ENCODE peak calls at places on chromosomes 4 and X, in nine cellular contexts. E, N, B, Q, W, H, T, R and A are unnamed samples.
A peak's percentile ranks its signal among the peaks of the same experiment; 100 is the strongest.

GRCh38 chrX:106170318-106170717 is 2.2 kb downstream of the PWWP3B start:
- DNase-seq in T (no peak), Q (no peak), N (peak; percentile 21), W (no peak), B (no peak), H (no peak), E (no peak), R (no peak), A (no peak)

GRCh38 chrX:3443186-3443585 is 96.7 kb upstream of the MXRA5 start:
- DNase-seq in T (no peak), Q (no peak), W (no peak), B (no peak), R (no peak), H (no peak), N (no peak), E (no peak), A (no peak)

GRCh38 chr4:84028340-84028739 is 470.8 kb downstream of the NKX6-1 start:
- DNase-seq in E (no peak), T (no peak), R (no peak), B (no peak), W (no peak), H (no peak), Q (no peak), N (no peak), A (no peak)

GRCh38 chrX:110403839-110404238 is 45.2 kb downstream of the RTL9 start:
- DNase-seq in H (no peak), R (no peak), N (no peak), B (no peak), T (no peak), W (no peak), Q (no peak), E (no peak), A (no peak)

GRCh38 chrX:33434256-33435092 is 223.1 kb upstream of the DMD start:
- DNase-seq in W (peak; percentile 0), T (no peak), H (peak; percentile 63), B (peak; percentile 85), E (no peak), N (peak; percentile 26), Q (no peak), R (peak; percentile 1), A (no peak)

GRCh38 chrX:108219949-108220601 is 128.5 kb downstream of the ATG4A start:
- DNase-seq in E (no peak), B (no peak), R (no peak), Q (no peak), W (no peak), T (no peak), H (no peak), N (no peak), A (no peak)

GRCh38 chr4:146257511-146257910 is 43.2 kb downstream of the REELD1 start:
- DNase-seq in R (no peak), Q (no peak), B (no peak), N (no peak), W (no peak), E (no peak), H (no peak), T (no peak), A (no peak)

GRCh38 chr4:139142980-139143379 is 34.0 kb downstream of the ELF2 start:
- DNase-seq in T (no peak), B (no peak), H (no peak), R (no peak), E (no peak), W (no peak), Q (no peak), N (peak; percentile 19), A (no peak)

GRCh38 chr4:149009223-149009622 is 567.0 kb upstream of the NR3C2 start:
- DNase-seq in R (no peak), N (no peak), B (no peak), W (no peak), E (no peak), Q (no peak), T (no peak), H (no peak), A (no peak)

GRCh38 chr4:113452868-113453620 is 308.5 kb downstream of the CAMK2D start:
- DNase-seq in N (no peak), T (no peak), R (no peak), W (no peak), E (no peak), B (no peak), Q (no peak), H (peak; percentile 81), A (no peak)

GRCh38 chrX:146863566-146863965 is 49.0 kb upstream of the CXorf51A start:
- DNase-seq in T (no peak), H (no peak), R (no peak), N (no peak), B (no peak), W (no peak), Q (no peak), E (no peak), A (no peak)

GRCh38 chr4:2832309-2832980 is 11.2 kb upstream of the ADD1 start:
- DNase-seq in Q (no peak), T (no peak), R (peak; percentile 78), W (no peak), N (no peak), H (no peak), B (no peak), E (no peak), A (no peak)

GRCh38 chrX:69616520-69617203 is 749 bp downstream of the EDA start:
- DNase-seq in H (peak; percentile 56), W (no peak), Q (no peak), B (peak; percentile 5), E (no peak), T (no peak), N (peak; percentile 10), R (no peak), A (peak; percentile 63)

GRCh38 chr4:186820371-186820990 is 96.8 kb upstream of the FAT1 start:
- DNase-seq in B (no peak), Q (no peak), N (no peak), T (no peak), H (peak; percentile 98), R (no peak), E (no peak), W (no peak), A (no peak)

GRCh38 chr4:109930872-109931271 is 18.2 kb downstream of the EGF start:
- DNase-seq in H (no peak), Q (no peak), E (no peak), N (no peak), W (no peak), T (no peak), R (no peak), B (no peak), A (no peak)

GRCh38 chr4:123599061-123599919 is 202.7 kb downstream of the SPRY1 start:
- DNase-seq in H (no peak), Q (no peak), R (no peak), E (no peak), B (no peak), N (no peak), T (no peak), W (no peak), A (no peak)

GRCh38 chr4:155400893-155401292 is 24.1 kb upstream of the MAP9 start:
- DNase-seq in R (no peak), H (no peak), N (no peak), W (no peak), B (no peak), Q (peak; percentile 12), T (no peak), E (no peak), A (no peak)

GRCh38 chr4:7842384-7843279 is 97.0 kb downstream of the AFAP1 start:
- DNase-seq in W (no peak), Q (peak; percentile 95), B (no peak), E (no peak), R (no peak), H (no peak), N (no peak), T (peak; percentile 41), A (no peak)

GRCh38 chr4:154622598-154622997 is 10.1 kb upstream of the FGG start:
- DNase-seq in H (peak; percentile 52), T (no peak), N (peak; percentile 31), R (peak; percentile 29), E (no peak), W (no peak), B (no peak), Q (no peak), A (no peak)